ENCODE peak calls at places on chromosomes 1 and 21, in five cellular contexts. F is NT2/D1, L is GM12878, P is H1, H is HepG2. V is an unnamed sample.

GRCh38 chr1:119006406-119007279 is 18.5 kb upstream of the TBX15 start:
- DNase-seq in L (no peak), F (no peak), P (no peak), H (no peak), V (no peak)

GRCh38 chr1:14996133-14997050 is 157.2 kb upstream of the TMEM51 start:
- DNase-seq in L (no peak), H (peak), P (no peak), F (no peak), V (no peak)

GRCh38 chr1:48853006-48853405 is 76.3 kb upstream of the BEND5 start:
- DNase-seq in P (no peak), F (no peak), L (no peak), H (no peak), V (no peak)

GRCh38 chr1:209335090-209335692 is 248.3 kb upstream of the CAMK1G start:
- DNase-seq in H (peak), F (peak), P (peak), L (no peak), V (peak)

GRCh38 chr1:33986389-33987095 is 122.7 kb downstream of the HMGB4 start:
- DNase-seq in H (no peak), F (no peak), P (no peak), L (no peak), V (no peak)

GRCh38 chr1:15290382-15290781 is 43.4 kb downstream of the FHAD1 start:
- DNase-seq in H (no peak), L (no peak), F (no peak), P (no peak), V (no peak)

GRCh38 chr1:213772711-213773110 is 215.1 kb upstream of the PROX1 start:
- DNase-seq in P (no peak), L (no peak), H (no peak), F (peak), V (no peak)

GRCh38 chr1:239914827-239915231 is 176.9 kb upstream of the FMN2 start:
- DNase-seq in L (no peak), P (no peak), F (no peak), H (no peak), V (no peak)

GRCh38 chr1:12486401-12487005 is 131.5 kb downstream of the DHRS3 start:
- DNase-seq in H (no peak), L (no peak), F (no peak), P (no peak), V (no peak)

GRCh38 chr21:41124626-41125240 is 43.2 kb upstream of the BACE2 start:
- DNase-seq in F (no peak), H (no peak), P (no peak), L (no peak), V (no peak)

GRCh38 chr1:157105988-157106812 is 6.6 kb upstream of the ETV3L start:
- DNase-seq in P (no peak), H (no peak), L (peak), F (no peak), V (no peak)

GRCh38 chr21:31877558-31877957 is 4.7 kb downstream of the HUNK start:
- DNase-seq in L (no peak), P (no peak), F (no peak), H (no peak), V (no peak)

GRCh38 chr1:50661626-50662025 is 238.4 kb upstream of the DMRTA2 start:
- DNase-seq in P (no peak), L (no peak), F (no peak), H (no peak), V (no peak)

GRCh38 chr1:61951731-61952585 is 209.7 kb downstream of the PATJ start:
- DNase-seq in F (peak), H (no peak), P (no peak), L (no peak), V (no peak)

GRCh38 chr1:193799948-193800690 is 613.7 kb upstream of the B3GALT2 start:
- DNase-seq in F (no peak), L (no peak), H (no peak), P (no peak), V (no peak)

GRCh38 chr21:42835211-42835610 is 44.1 kb downstream of the WDR4 start:
- DNase-seq in P (no peak), L (no peak), F (no peak), H (no peak), V (no peak)

GRCh38 chr1:231612393-231613089 is 14.0 kb upstream of the DISC1 start:
- DNase-seq in H (no peak), L (peak), P (no peak), F (no peak), V (no peak)

GRCh38 chr1:41955461-41956159 is 36.9 kb upstream of the HIVEP3 start:
- DNase-seq in H (no peak), F (peak), P (peak), L (peak), V (peak)

GRCh38 chr1:41953291-41953690 is 34.6 kb upstream of the HIVEP3 start:
- DNase-seq in F (no peak), H (no peak), L (no peak), P (no peak), V (no peak)

GRCh38 chr1:41952208-41952607 is 33.5 kb upstream of the HIVEP3 start:
- DNase-seq in H (no peak), L (no peak), P (no peak), F (no peak), V (no peak)

GRCh38 chr1:41957568-41957967 is 38.8 kb upstream of the HIVEP3 start:
- DNase-seq in H (no peak), P (no peak), F (no peak), L (no peak), V (no peak)

GRCh38 chr1:41954533-41954944 is 35.8 kb upstream of the HIVEP3 start:
- DNase-seq in F (peak), L (no peak), H (no peak), P (peak), V (no peak)
- TF ChIP-seq SUZ12 in F (no peak), L (no peak), H (no peak), P (no peak), V (no peak)

GRCh38 chr1:101377436-101377835 is 140.6 kb downstream of the S1PR1 start:
- DNase-seq in P (no peak), F (no peak), H (no peak), L (no peak), V (no peak)
- TF ChIP-seq SUZ12 in P (no peak), F (no peak), H (no peak), L (no peak), V (no peak)

GRCh38 chr1:24416666-24417391 is 1.2 kb downstream of the NIPAL3 start:
- DNase-seq in L (peak), H (peak), F (no peak), P (no peak), V (no peak)
- TF ChIP-seq SUZ12 in L (no peak), H (no peak), F (no peak), P (no peak), V (no peak)

GRCh38 chr21:35467536-35467935 is 418.4 kb upstream of the RUNX1 start:
- DNase-seq in L (no peak), P (no peak), H (no peak), F (no peak), V (no peak)
- TF ChIP-seq SUZ12 in L (no peak), P (no peak), H (no peak), F (no peak), V (no peak)

DNA sequence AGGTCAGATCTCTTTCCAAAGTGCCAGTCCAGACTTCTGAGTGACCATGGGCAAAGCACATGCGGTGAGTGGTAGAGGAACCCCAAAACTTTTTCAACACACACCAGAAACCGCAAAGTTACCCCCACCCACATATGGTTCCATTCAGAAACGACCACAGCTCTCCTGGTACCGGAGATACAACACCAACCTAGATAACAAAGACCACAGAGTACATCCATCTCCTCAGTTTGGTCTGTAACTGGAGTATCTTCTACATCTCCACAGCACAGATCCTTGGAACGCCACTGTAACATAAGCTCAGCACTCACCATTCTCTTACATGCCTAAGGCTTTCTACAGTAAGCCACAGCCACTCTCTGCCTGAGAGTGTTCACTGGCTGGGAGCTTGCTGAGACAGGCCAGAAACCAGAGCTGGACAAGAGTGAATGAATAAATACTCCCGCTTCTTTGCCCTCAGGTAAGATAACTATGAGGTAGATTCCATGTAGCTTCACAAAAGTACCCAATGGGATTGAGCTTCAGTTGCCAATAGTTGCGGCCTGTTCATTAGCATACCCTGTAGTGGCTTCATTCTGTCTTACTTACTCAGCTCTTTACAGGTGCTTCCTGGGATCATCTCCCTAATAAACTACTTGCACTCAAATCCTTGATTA is 81.8 kb downstream of the SMYD3 start:
- DNase-seq in L (no peak), F (no peak), H (no peak), P (no peak), V (no peak)
- TF ChIP-seq SUZ12 in L (no peak), F (no peak), H (no peak), P (no peak), V (no peak)

V was measured in HEK293T.